ENCODE peak calls at places on chromosomes 11 and 22, in six cellular contexts. T is posterior vena cava; F is tibial artery; G is stimulated activated CD8-positive, alpha-beta memory T cell treated with anti-CD3 and anti-CD28 coated beads, Interleukin-12 subunit alpha, Interleukin-12 subunit beta, amount 100 ng/mL, for 1 hour; U is upper lobe of right lung; V is amniotic stem cell. J is an unnamed sample.

GRCh38 chr11:126061707-126062678 is 673 bp downstream of the CDON start:
- DNase-seq in G (no peak), U (no peak), V (no peak), T (peak; percentile 84), F (peak; percentile 73), J (no peak)

GRCh38 chr11:116077092-116077491 is 572.9 kb upstream of the CADM1 start:
- DNase-seq in T (no peak), F (no peak), V (no peak), G (no peak), U (no peak), J (no peak)

GRCh38 chr11:12123177-12123576 is 12.8 kb downstream of the MICAL2 start:
- DNase-seq in V (no peak), G (no peak), T (no peak), F (no peak), U (no peak), J (no peak)

GRCh38 chr11:68546555-68546954 is 86.0 kb downstream of the PPP6R3 start:
- DNase-seq in T (no peak), V (no peak), U (no peak), F (no peak), G (no peak), J (no peak)

GRCh38 chr11:132050081-132050480 is 679.7 kb downstream of the NTM start:
- DNase-seq in F (no peak), G (no peak), T (no peak), U (no peak), V (no peak), J (no peak)

GRCh38 chr11:133081020-133081419 is 451.3 kb downstream of the OPCML start:
- DNase-seq in T (no peak), F (no peak), G (no peak), U (no peak), V (no peak), J (no peak)

GRCh38 chr11:94766656-94767291 is 1.4 kb upstream of the AMOTL1 start:
- DNase-seq in G (no peak), U (no peak), F (no peak), T (no peak), V (no peak), J (no peak)

GRCh38 chr22:24333301-24333700 is 62.7 kb downstream of the SPECC1L start:
- DNase-seq in T (no peak), F (no peak), V (peak; percentile 58), U (no peak), G (no peak), J (no peak)

GRCh38 chr11:7969756-7970646 is 4.8 kb upstream of the NLRP10 start:
- DNase-seq in F (no peak), T (no peak), V (no peak), U (no peak), G (no peak), J (no peak)

GRCh38 chr11:12704049-12704448 is 29.8 kb downstream of the TEAD1 start:
- DNase-seq in T (no peak), U (no peak), V (peak; percentile 88), G (no peak), F (no peak), J (no peak)

GRCh38 chr11:121231576-121232278 is 60.8 kb upstream of the SC5D start:
- DNase-seq in G (no peak), V (no peak), U (no peak), F (no peak), T (no peak), J (no peak)

GRCh38 chr22:41596776-41597634 is 7.4 kb upstream of the PMM1 start:
- DNase-seq in T (peak; percentile 82), G (no peak), F (peak; percentile 74), U (peak; percentile 85), V (no peak), J (no peak)

GRCh38 chr22:17214416-17215043 is 4.7 kb downstream of the ADA2 start:
- DNase-seq in U (no peak), T (peak; percentile 49), G (no peak), V (no peak), F (no peak), J (no peak)